ENCODE peak calls at places on chromosomes 12 and 14, in eight cellular contexts. O is HCT116; D is CD8-positive, alpha-beta T cell; T is CD8-positive, alpha-beta memory T cell; F is GM06990; Y is Panc1; U is lower lobe of right lung; Q is ovary. H is an unnamed sample. For H3K27me3, the result is how much of the 10 kb centered on the place peaks cover.

GRCh38 chr12:66698558-66698957 is 19.7 kb upstream of the GRIP1 start:
- DNase-seq in Q (no peak), D (no peak), T (no peak), F (no peak), Y (no peak), U (no peak), O (no peak), H (no peak)

GRCh38 chr12:96121271-96121711 is 72.9 kb upstream of the ELK3 start:
- DNase-seq in T (no peak), U (no peak), Y (no peak), D (no peak), Q (no peak), O (no peak), F (no peak), H (no peak)

GRCh38 chr14:21680072-21680471 is 6.5 kb upstream of the OR4E1 start:
- DNase-seq in F (no peak), U (no peak), Q (no peak), O (no peak), Y (no peak), D (no peak), T (no peak), H (no peak)

GRCh38 chr14:58705066-58705465 is 67.3 kb downstream of the DACT1 start:
- DNase-seq in F (no peak), O (no peak), T (no peak), U (no peak), Y (no peak), Q (no peak), D (no peak), H (no peak)

GRCh38 chr14:74571441-74571841 is 40.6 kb downstream of the LTBP2 start:
- DNase-seq in Q (peak), Y (no peak), D (no peak), O (no peak), F (no peak), T (no peak), U (no peak), H (no peak)

GRCh38 chr12:121494093-121494787 is 86.6 kb downstream of the KDM2B start:
- DNase-seq in U (no peak), F (no peak), Y (peak), O (peak), D (peak), Q (peak), T (peak), H (peak)

GRCh38 chr14:92719890-92720323 is 28.5 kb downstream of the LGMN start:
- DNase-seq in Q (no peak), U (no peak), D (no peak), F (no peak), Y (no peak), O (no peak), T (no peak), H (no peak)

GRCh38 chr12:91332305-91332704 is 149.7 kb upstream of the DCN start:
- DNase-seq in Q (no peak), O (no peak), Y (no peak), F (no peak), U (no peak), T (no peak), D (no peak), H (no peak)

GRCh38 chr12:92955997-92956663 is 27.0 kb upstream of the EEA1 start:
- DNase-seq in D (no peak), T (no peak), U (no peak), Y (no peak), O (no peak), Q (no peak), F (no peak), H (no peak)

GRCh38 chr12:29762637-29763300 is 21.0 kb downstream of the TMTC1 start:
- DNase-seq in Y (no peak), D (no peak), Q (no peak), T (no peak), U (no peak), O (no peak), F (no peak), H (no peak)

GRCh38 chr12:2390850-2391390 is 338.1 kb downstream of the CACNA1C start:
- DNase-seq in T (no peak), U (no peak), F (no peak), D (no peak), O (no peak), Y (no peak), Q (no peak), H (no peak)
- H3K27me3 ChIP-seq in T (under half), U (under half), F (under half), D (under half), O (under half), Y (under half), Q (under half), H (under half)

GRCh38 chr14:65852689-65853088 is 440.2 kb downstream of the FUT8 start:
- DNase-seq in U (no peak), T (no peak), O (no peak), D (no peak), F (no peak), Y (no peak), Q (no peak), H (no peak)
- H3K27me3 ChIP-seq in U (under half), T (under half), O (under half), D (under half), F (under half), Y (under half), Q (under half), H (under half)

GRCh38 chr12:53198470-53199110 is 8.5 kb downstream of the ITGB7 start:
- DNase-seq in D (no peak), O (no peak), Q (no peak), T (no peak), F (no peak), U (no peak), Y (no peak), H (no peak)
- H3K27me3 ChIP-seq in D (under half), O (under half), Q (under half), T (under half), F (under half), U (under half), Y (under half), H (under half)

DNA sequence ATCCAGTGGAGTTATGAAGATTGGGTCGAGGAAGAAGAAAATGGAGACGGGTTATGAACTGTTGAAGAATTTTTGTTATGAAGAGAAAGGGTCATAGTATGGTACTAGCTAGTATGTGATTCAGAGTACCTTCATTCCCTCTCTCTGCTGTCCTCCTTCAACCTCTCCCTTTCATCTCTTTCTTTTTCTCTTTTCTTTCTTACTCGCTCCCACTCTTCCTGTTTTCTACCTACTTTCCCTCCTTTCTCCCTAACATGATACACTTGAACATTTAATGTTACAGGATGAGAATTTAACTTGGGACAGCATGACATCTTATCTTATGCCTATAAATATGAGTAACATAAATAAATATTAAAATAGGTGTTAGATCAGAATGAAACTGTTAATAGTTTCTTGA is 112.9 kb downstream of the CCDC91 start:
- DNase-seq in Y (no peak), U (no peak), F (no peak), Q (no peak), T (no peak), O (no peak), D (no peak), H (no peak)
- H3K27me3 ChIP-seq in Y (under half), U (under half), F (under half), Q (under half), T (under half), O (under half), D (under half), H (under half)

GRCh38 chr12:2165021-2165420 is 112.2 kb downstream of the CACNA1C start:
- DNase-seq in O (no peak), D (no peak), Y (no peak), U (no peak), T (no peak), F (no peak), Q (no peak), H (no peak)

GRCh38 chr12:2166696-2167095 is 113.9 kb downstream of the CACNA1C start:
- DNase-seq in Y (no peak), O (no peak), F (no peak), U (no peak), T (no peak), Q (no peak), D (no peak), H (no peak)

GRCh38 chr12:2161478-2161877 is 108.7 kb downstream of the CACNA1C start:
- DNase-seq in T (no peak), D (no peak), Y (no peak), Q (no peak), O (no peak), U (no peak), F (no peak), H (no peak)

GRCh38 chr12:2160043-2160442 is 107.3 kb downstream of the CACNA1C start:
- DNase-seq in D (no peak), Q (no peak), F (no peak), T (no peak), O (no peak), Y (no peak), U (no peak), H (no peak)

GRCh38 chr12:2163172-2163927 is 110.6 kb downstream of the CACNA1C start:
- DNase-seq in T (no peak), O (no peak), F (no peak), Y (no peak), D (no peak), Q (peak), U (peak), H (no peak)
- H3K27me3 ChIP-seq in T (under half), O (under half), F (under half), Y (under half), D (under half), Q (under half), U (under half), H (under half)

GRCh38 chr12:51838762-51839161 is 9.8 kb downstream of the FIGNL2 start:
- DNase-seq in Y (no peak), U (no peak), F (no peak), D (no peak), Q (no peak), T (no peak), O (no peak), H (no peak)

GRCh38 chr12:51837286-51837685 is 11.2 kb downstream of the FIGNL2 start:
- DNase-seq in F (no peak), T (no peak), Q (no peak), D (no peak), U (no peak), Y (no peak), O (no peak), H (no peak)

GRCh38 chr12:51839310-51839943 is 9.1 kb downstream of the FIGNL2 start:
- DNase-seq in D (no peak), Q (no peak), Y (no peak), T (no peak), F (no peak), O (no peak), U (no peak), H (no peak)

GRCh38 chr12:51838036-51838435 is 10.5 kb downstream of the FIGNL2 start:
- DNase-seq in O (no peak), F (no peak), Y (no peak), Q (no peak), U (no peak), D (no peak), T (no peak), H (no peak)

GRCh38 chr12:51840966-51841365 is 7.6 kb downstream of the FIGNL2 start:
- DNase-seq in T (no peak), Q (no peak), Y (no peak), D (no peak), F (no peak), O (no peak), U (no peak), H (no peak)
- H3K27me3 ChIP-seq in T (under half), Q (under half), Y (under half), D (under half), F (under half), O (under half), U (under half), H (under half)

GRCh38 chr12:3651585-3652424 is 101.1 kb downstream of the CRACR2A start:
- DNase-seq in D (no peak), U (no peak), Y (no peak), T (no peak), Q (no peak), O (no peak), F (no peak), H (no peak)
- H3K27me3 ChIP-seq in D (under half), U (under half), Y (under half), T (under half), Q (under half), O (under half), F (under half), H (under half)

H was measured in upper lobe of right lung.